ENCODE peak calls at places on chromosomes 7 and 10, in seven cellular contexts. R is GM23338, U is dorsolateral prefrontal cortex, Q is AG09309, K is H9, G is kidney, I is transverse colon. M is an unnamed sample.
A peak's percentile ranks its signal among the peaks of the same experiment; 100 is the strongest.

GRCh38 chr7:152931583-152931982 is 172.0 kb downstream of the ACTR3B start:
- DNase-seq in U (no peak), I (no peak), K (no peak), R (no peak), G (no peak), Q (no peak), M (no peak)

GRCh38 chr10:22908837-22909236 is 19.0 kb upstream of the ARMC3 start:
- DNase-seq in I (no peak), Q (no peak), K (no peak), U (no peak), G (no peak), R (no peak), M (no peak)

GRCh38 chr10:13099666-13100348 is at the start of gene OPTN:
- DNase-seq in Q (no peak), K (peak; percentile 91), U (peak; percentile 87), R (peak; percentile 85), I (peak; percentile 84), G (peak; percentile 93), M (peak; percentile 85)

GRCh38 chr10:2968401-2968800 is 98.9 kb upstream of the PFKP start:
- DNase-seq in U (no peak), G (no peak), R (no peak), I (no peak), Q (peak; percentile 76), K (no peak), M (no peak)

GRCh38 chr10:127999801-128000200 is 92.9 kb downstream of the PTPRE start:
- DNase-seq in R (no peak), K (no peak), U (no peak), G (no peak), I (no peak), Q (no peak), M (no peak)

GRCh38 chr7:151248191-151249033 is at the start of gene SMARCD3:
- DNase-seq in Q (no peak), G (peak; percentile 89), R (peak; percentile 73), U (peak; percentile 78), I (peak; percentile 54), K (peak; percentile 61), M (peak; percentile 84)

GRCh38 chr7:117674617-117675016 is 194.8 kb downstream of the CFTR start:
- DNase-seq in Q (no peak), K (peak; percentile 41), G (no peak), R (peak; percentile 81), I (no peak), U (no peak), M (no peak)

GRCh38 chr10:116001266-116001857 is 271.6 kb downstream of the GFRA1 start:
- DNase-seq in U (no peak), Q (no peak), K (no peak), R (no peak), G (no peak), I (no peak), M (no peak)

GRCh38 chr7:98771519-98772241 is 98.1 kb downstream of the TMEM130 start:
- DNase-seq in K (peak; percentile 45), R (peak; percentile 74), Q (peak; percentile 57), U (no peak), I (peak; percentile 29), G (no peak), M (peak; percentile 38)

GRCh38 chr7:47292832-47293309 is 289.0 kb downstream of the TNS3 start:
- DNase-seq in G (no peak), R (no peak), U (no peak), K (no peak), Q (no peak), I (no peak), M (no peak)

GRCh38 chr10:52459097-52459496 is 145.0 kb downstream of the DKK1 start:
- DNase-seq in U (no peak), I (no peak), G (no peak), K (no peak), R (no peak), Q (no peak), M (no peak)

GRCh38 chr10:75508239-75508813 is 76.9 kb downstream of the LRMDA start:
- DNase-seq in U (no peak), G (no peak), Q (peak; percentile 66), K (no peak), I (no peak), R (no peak), M (no peak)

GRCh38 chr10:23253780-23254179 is 61.7 kb downstream of the PTF1A start:
- DNase-seq in R (no peak), G (no peak), I (no peak), Q (no peak), K (no peak), U (no peak), M (no peak)

GRCh38 chr7:26398436-26399308 is 107.0 kb downstream of the SNX10 start:
- DNase-seq in I (peak; percentile 68), Q (no peak), U (peak; percentile 59), R (peak; percentile 83), G (peak; percentile 92), K (peak; percentile 63), M (peak; percentile 68)

GRCh38 chr10:62231805-62232204 is 36.8 kb downstream of the RTKN2 start:
- DNase-seq in I (no peak), K (no peak), U (no peak), Q (no peak), R (no peak), G (no peak), M (no peak)

GRCh38 chr10:15847481-15847880 is 12.8 kb downstream of the MINDY3 start:
- DNase-seq in Q (no peak), U (no peak), K (no peak), R (no peak), I (no peak), G (no peak), M (no peak)

GRCh38 chr10:19412531-19412930 is 363.9 kb downstream of the MALRD1 start:
- DNase-seq in Q (no peak), K (no peak), R (peak; percentile 79), I (no peak), U (no peak), G (no peak), M (no peak)

GRCh38 chr10:10794776-10795175 is 222.9 kb upstream of the CELF2 start:
- DNase-seq in G (no peak), K (no peak), Q (peak; percentile 49), I (no peak), U (no peak), R (no peak), M (no peak)

GRCh38 chr7:101817930-101818698 is 688 bp downstream of the CUX1 start:
- DNase-seq in Q (no peak), G (no peak), R (no peak), U (no peak), I (no peak), K (no peak), M (no peak)

GRCh38 chr7:123601530-123601929 is at the start of gene ASB15:
- DNase-seq in Q (no peak), U (no peak), K (no peak), G (no peak), I (no peak), R (no peak), M (no peak)

GRCh38 chr7:94578615-94579014 is 69.0 kb downstream of the CASD1 start:
- DNase-seq in R (no peak), K (no peak), G (no peak), Q (no peak), I (no peak), U (no peak), M (no peak)

GRCh38 chr7:144032985-144033384 is 15.8 kb upstream of the OR2A5 start:
- DNase-seq in Q (no peak), U (no peak), K (no peak), I (no peak), G (no peak), R (no peak), M (no peak)

GRCh38 chr7:144035385-144035784 is 13.4 kb upstream of the OR2A5 start:
- DNase-seq in U (no peak), K (no peak), I (no peak), R (no peak), G (no peak), Q (no peak), M (no peak)

GRCh38 chr7:144038887-144039286 is 9.9 kb upstream of the OR2A5 start:
- DNase-seq in I (no peak), K (no peak), U (no peak), G (no peak), Q (no peak), R (no peak), M (no peak)

GRCh38 chr7:144037414-144038096 is 11.2 kb upstream of the OR2A5 start:
- DNase-seq in G (no peak), Q (no peak), U (no peak), I (no peak), K (no peak), R (no peak), M (no peak)

DNA sequence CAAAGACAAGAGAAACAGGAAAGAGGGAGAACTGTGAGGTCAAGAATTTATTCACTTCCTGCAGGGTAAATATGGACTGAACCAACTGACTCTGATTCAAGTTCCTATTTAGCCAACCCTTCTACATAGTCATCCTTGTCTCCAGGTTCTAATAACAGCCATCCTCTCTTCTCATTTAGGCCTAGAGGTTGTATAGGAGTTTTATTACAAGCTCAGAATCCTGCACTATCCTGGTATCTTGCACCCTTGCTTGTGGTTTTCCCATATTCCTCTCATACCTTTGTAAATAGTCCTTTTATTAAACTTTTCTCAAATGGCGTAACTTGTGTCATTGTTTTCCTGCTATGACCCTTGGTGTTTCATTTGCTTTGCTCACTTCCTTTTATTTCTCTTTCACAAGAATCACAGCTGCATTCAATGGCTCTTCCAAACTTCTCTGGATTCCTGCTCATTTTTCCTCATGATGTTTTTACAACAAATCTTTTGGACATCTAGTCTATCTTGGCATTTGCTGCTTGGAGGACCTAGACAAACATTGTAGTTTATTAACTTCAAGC is 12.4 kb upstream of the OR2A5 start:
- DNase-seq in R (no peak), K (no peak), I (no peak), Q (no peak), G (no peak), U (no peak), M (no peak)
- TF ChIP-seq CTCF in R (no peak), K (no peak), I (no peak), Q (no peak), G (no peak), U (no peak), M (no peak)

GRCh38 chr10:106712988-106713387 is 451.5 kb downstream of the SORCS1 start:
- DNase-seq in R (no peak), U (no peak), Q (no peak), G (no peak), I (no peak), K (no peak), M (no peak)
- TF ChIP-seq CTCF in R (no peak), U (no peak), Q (no peak), G (no peak), I (no peak), K (no peak), M (no peak)

GRCh38 chr7:74115326-74115725 is 31.7 kb downstream of the LIMK1 start:
- DNase-seq in Q (no peak), R (peak; percentile 88), K (peak; percentile 71), U (no peak), G (no peak), I (no peak), M (no peak)
- TF ChIP-seq CTCF in Q (no peak), R (peak; percentile 48), K (peak; percentile 45), U (no peak), G (no peak), I (no peak), M (no peak)

DNA sequence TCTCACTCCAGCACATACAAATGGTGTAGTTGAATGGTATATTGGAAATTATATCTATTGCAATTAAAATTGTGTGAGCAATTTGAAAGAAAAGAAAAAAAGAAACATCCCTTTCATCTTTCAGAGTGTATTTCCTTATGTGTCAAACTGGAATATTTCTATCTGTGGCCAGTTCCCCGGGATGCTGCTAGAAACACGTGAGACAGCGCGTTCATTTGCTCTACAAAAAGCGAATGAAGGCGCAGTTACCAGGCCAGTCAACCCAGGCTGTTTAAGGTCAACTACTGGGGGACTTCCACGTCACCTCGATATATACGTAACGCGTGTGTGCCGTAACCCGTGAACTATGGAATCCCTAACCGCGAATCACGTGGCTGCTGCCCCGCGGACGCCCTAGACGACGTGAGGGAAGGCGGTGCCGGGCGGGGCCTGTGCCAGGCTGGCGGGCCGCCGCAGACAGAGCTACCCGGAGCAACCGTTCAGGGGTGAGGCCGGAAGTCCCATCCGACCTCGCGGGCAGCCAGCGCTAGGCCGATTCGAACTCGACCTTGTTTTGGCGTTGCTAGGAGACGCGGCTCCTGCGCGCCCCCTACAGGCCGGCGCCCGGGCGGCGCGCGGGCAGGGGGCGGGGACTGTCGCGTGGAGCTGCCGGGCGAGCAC is 1.1 kb upstream of the ARL4A start:
- DNase-seq in I (peak; percentile 97), Q (no peak), R (peak; percentile 95), G (peak; percentile 98), U (peak; percentile 92), K (peak; percentile 98), M (peak; percentile 95)
- TF ChIP-seq CTCF in I (peak; percentile 70), Q (peak; percentile 61), R (peak; percentile 86), G (peak; percentile 89), U (peak; percentile 85), K (no peak), M (peak; percentile 97)

M was measured in pancreas.